ENCODE peak calls at places on chromosomes 4 and X, in six cellular contexts. Q, M, W, B, L and Z are unnamed samples.

GRCh38 chrX:143336261-143336660 is 181.0 kb downstream of the SPANXN3 start:
- DNase-seq in Q (no peak), M (no peak), W (no peak), B (no peak), L (no peak), Z (no peak)

GRCh38 chr4:92047209-92047877 is 256.4 kb upstream of the GRID2 start:
- DNase-seq in Q (no peak), M (no peak), W (no peak), B (no peak), L (no peak), Z (no peak)

GRCh38 chr4:156476359-156476758 is 495.2 kb downstream of the PDGFC start:
- DNase-seq in Q (no peak), M (peak; percentile 98), W (peak; percentile 93), B (no peak), L (no peak), Z (no peak)

GRCh38 chrX:16077811-16078210 is 45.6 kb upstream of the GRPR start:
- DNase-seq in Q (no peak), M (no peak), W (no peak), B (no peak), L (no peak), Z (no peak)

GRCh38 chrX:129622757-129623301 is 31.9 kb downstream of the APLN start:
- DNase-seq in Q (no peak), M (peak; percentile 61), W (no peak), B (no peak), L (no peak), Z (no peak)

GRCh38 chr4:42806436-42806835 is 86.1 kb upstream of the GRXCR1 start:
- DNase-seq in Q (no peak), M (no peak), W (no peak), B (no peak), L (no peak), Z (no peak)

GRCh38 chrX:19739683-19740082 is 147.7 kb downstream of the SH3KBP1 start:
- DNase-seq in Q (peak; percentile 41), M (peak; percentile 61), W (peak; percentile 27), B (peak; percentile 71), L (peak; percentile 64), Z (peak; percentile 38)

GRCh38 chr4:105765690-105766407 is 57.3 kb downstream of the GSTCD start:
- DNase-seq in Q (no peak), M (peak; percentile 92), W (peak; percentile 31), B (no peak), L (no peak), Z (no peak)

GRCh38 chr4:76301068-76301774 is 5.3 kb upstream of the STBD1 start:
- DNase-seq in Q (no peak), M (peak; percentile 95), W (peak; percentile 62), B (no peak), L (no peak), Z (no peak)

GRCh38 chr4:1333256-1333655 is 13.8 kb upstream of the UVSSA start:
- DNase-seq in Q (no peak), M (no peak), W (no peak), B (no peak), L (no peak), Z (no peak)

GRCh38 chr4:1330761-1331590 is 16.0 kb upstream of the UVSSA start:
- DNase-seq in Q (no peak), M (no peak), W (no peak), B (no peak), L (no peak), Z (no peak)

GRCh38 chr4:1331591-1332353 is 15.2 kb upstream of the UVSSA start:
- DNase-seq in Q (no peak), M (no peak), W (no peak), B (no peak), L (no peak), Z (no peak)

GRCh38 chr4:1334579-1334895 is 12.5 kb upstream of the UVSSA start:
- DNase-seq in Q (no peak), M (no peak), W (no peak), B (no peak), L (no peak), Z (no peak)

GRCh38 chr4:1332686-1333085 is 14.3 kb upstream of the UVSSA start:
- DNase-seq in Q (no peak), M (no peak), W (no peak), B (no peak), L (no peak), Z (no peak)
- H3K36me3 ChIP-seq in Q (peaks cover 59% of the 10 kb centered on the region), M (peaks cover 18% of the 10 kb centered on the region), W (peaks cover 48% of the 10 kb centered on the region), B (no peaks in the 10 kb centered on the region), L (peaks cover 39% of the 10 kb centered on the region), Z (no peaks in the 10 kb centered on the region)

DNA sequence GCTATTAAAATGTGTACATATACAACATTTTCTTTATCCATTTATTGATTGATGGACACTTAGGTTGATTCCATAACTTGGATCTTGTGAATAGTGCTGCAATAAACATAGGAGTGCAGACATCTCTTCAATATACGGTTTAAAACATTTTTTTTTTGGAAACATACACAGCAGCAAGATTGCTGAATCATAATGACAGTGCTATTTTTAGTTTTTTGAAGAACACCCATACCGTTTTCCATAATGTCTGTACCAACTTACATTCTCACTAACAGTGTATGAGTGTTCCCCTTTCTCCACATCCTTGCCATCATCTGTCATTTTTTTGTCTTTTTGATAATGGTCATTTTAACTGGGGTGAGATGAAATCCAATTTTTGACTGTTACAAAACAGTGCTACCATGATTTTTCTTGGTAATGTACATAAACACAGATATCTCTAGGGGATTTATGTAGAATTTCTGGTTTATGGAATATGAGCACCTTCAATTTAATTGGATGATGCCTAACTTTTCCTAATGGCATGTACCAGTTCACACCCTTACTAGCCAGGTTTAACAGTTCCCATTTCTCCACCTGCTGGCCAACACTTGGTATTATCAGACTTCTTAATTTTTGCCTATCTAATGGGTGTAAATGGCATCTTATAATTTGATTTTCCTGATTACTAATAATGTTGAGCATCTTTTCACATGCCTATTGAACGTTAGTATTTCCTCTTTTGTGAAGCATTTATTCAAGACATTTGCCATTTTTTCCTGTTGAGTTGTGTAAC is 21.0 kb upstream of the TMSB15B start:
- DNase-seq in Q (no peak), M (peak; percentile 35), W (no peak), B (no peak), L (no peak), Z (no peak)
- TF ChIP-seq CTCF in Q (peak; percentile 15), M (peak; percentile 40), W (peak; percentile 37), B (peak; percentile 35), L (peak; percentile 41), Z (peak; percentile 20)

GRCh38 chr4:1895971-1896657 is 24.9 kb downstream of the NSD2 start:
- DNase-seq in Q (no peak), M (no peak), W (no peak), B (no peak), L (peak; percentile 54), Z (no peak)
- H3K36me3 ChIP-seq in Q (no peaks in the 10 kb centered on the region), M (peaks cover 2% of the 10 kb centered on the region), W (peaks cover 4% of the 10 kb centered on the region), B (no peaks in the 10 kb centered on the region), L (no peaks in the 10 kb centered on the region), Z (no peaks in the 10 kb centered on the region)

GRCh38 chr4:147863111-147863747 is 131.3 kb downstream of the ARHGAP10 start:
- DNase-seq in Q (no peak), M (no peak), W (no peak), B (no peak), L (no peak), Z (no peak)
- TF ChIP-seq CTCF in Q (no peak), M (no peak), W (no peak), B (no peak), L (no peak), Z (no peak)